ENCODE peak calls at places on chromosomes 2 and 18, in six cellular contexts. M, U, O, V, Z and L are unnamed samples.

GRCh38 chr2:96527990-96528679 is 8.4 kb upstream of the ARID5A start:
- DNase-seq in M (no peak), U (peak; percentile 38), O (no peak), V (no peak), Z (peak; percentile 52), L (no peak)

GRCh38 chr2:70895249-70895648 is 40.5 kb upstream of the ATP6V1B1 start:
- DNase-seq in M (no peak), U (no peak), O (no peak), V (no peak), Z (no peak), L (no peak)

GRCh38 chr2:199461455-199462166 is 3.9 kb upstream of the SATB2 start:
- DNase-seq in M (no peak), U (no peak), O (no peak), V (no peak), Z (no peak), L (no peak)

GRCh38 chr2:105248316-105249070 is 7.0 kb downstream of the GPR45 start:
- DNase-seq in M (no peak), U (peak; percentile 52), O (no peak), V (no peak), Z (no peak), L (no peak)

GRCh38 chr2:63486861-63487290 is 101.4 kb downstream of the WDPCP start:
- DNase-seq in M (no peak), U (no peak), O (peak; percentile 24), V (no peak), Z (no peak), L (no peak)

GRCh38 chr18:70413455-70413854 is 124.6 kb downstream of the SOCS6 start:
- DNase-seq in M (no peak), U (no peak), O (no peak), V (no peak), Z (no peak), L (peak; percentile 22)

GRCh38 chr2:157178865-157179264 is 78.6 kb upstream of the GALNT5 start:
- DNase-seq in M (no peak), U (no peak), O (no peak), V (no peak), Z (no peak), L (no peak)

GRCh38 chr2:220835563-220835962 is 736.5 kb downstream of the EPHA4 start:
- DNase-seq in M (no peak), U (peak; percentile 48), O (no peak), V (no peak), Z (no peak), L (no peak)

GRCh38 chr2:12714391-12715221 is 2.1 kb upstream of the TRIB2 start:
- DNase-seq in M (no peak), U (peak; percentile 56), O (no peak), V (peak; percentile 18), Z (no peak), L (no peak)

GRCh38 chr2:138274421-138275291 is 226.9 kb upstream of the SPOPL start:
- DNase-seq in M (no peak), U (peak; percentile 81), O (no peak), V (no peak), Z (peak; percentile 19), L (no peak)

GRCh38 chr2:86498468-86499260 is 57.5 kb downstream of the KDM3A start:
- DNase-seq in M (peak; percentile 6), U (peak; percentile 40), O (no peak), V (no peak), Z (no peak), L (no peak)

GRCh38 chr2:26585966-26586365 is 55.2 kb downstream of the CIB4 start:
- DNase-seq in M (no peak), U (no peak), O (no peak), V (no peak), Z (no peak), L (no peak)

GRCh38 chr2:232318175-232318855 is 60.2 kb upstream of the ALPP start:
- DNase-seq in M (no peak), U (no peak), O (no peak), V (no peak), Z (peak; percentile 1), L (no peak)